ENCODE peak calls at places on chromosomes 7 and 10, in four cellular contexts. P is HCT116, L is tibial artery, I is GM06990. C is an unnamed sample.

GRCh38 chr10:92847185-92847864 is 995 bp upstream of the EXOC6 start:
- DNase-seq in P (no peak), L (no peak), I (no peak), C (no peak)

GRCh38 chr10:63766766-63767505 is 245.7 kb downstream of the REEP3 start:
- DNase-seq in P (no peak), L (no peak), I (no peak), C (no peak)

GRCh38 chr7:90706067-90706716 is 110.1 kb downstream of the CDK14 start:
- DNase-seq in P (no peak), L (no peak), I (no peak), C (no peak)

GRCh38 chr10:7583626-7584025 is 83.1 kb downstream of the ITIH5 start:
- DNase-seq in P (no peak), L (peak), I (no peak), C (no peak)

GRCh38 chr7:42876182-42877068 is 35.4 kb downstream of the C7orf25 start:
- DNase-seq in P (peak), L (no peak), I (no peak), C (peak)

GRCh38 chr10:98258683-98259454 is 9.1 kb downstream of the LOXL4 start:
- DNase-seq in P (no peak), L (no peak), I (no peak), C (peak)

GRCh38 chr10:16497911-16498310 is 23.8 kb downstream of the C1QL3 start:
- DNase-seq in P (no peak), L (no peak), I (no peak), C (no peak)

GRCh38 chr7:128215739-128216138 is 25.3 kb upstream of the LEP start:
- DNase-seq in P (no peak), L (no peak), I (no peak), C (no peak)

GRCh38 chr10:53754851-53755250 is 982.3 kb upstream of the MBL2 start:
- DNase-seq in P (no peak), L (no peak), I (no peak), C (no peak)

GRCh38 chr10:119397416-119397815 is 145.1 kb downstream of the RGS10 start:
- DNase-seq in P (no peak), L (no peak), I (no peak), C (no peak)

GRCh38 chr7:26663905-26664673 is 200.3 kb downstream of the SKAP2 start:
- DNase-seq in P (no peak), L (no peak), I (no peak), C (no peak)

GRCh38 chr10:44287408-44287807 is 97.5 kb downstream of the CXCL12 start:
- DNase-seq in P (no peak), L (no peak), I (no peak), C (no peak)

DNA sequence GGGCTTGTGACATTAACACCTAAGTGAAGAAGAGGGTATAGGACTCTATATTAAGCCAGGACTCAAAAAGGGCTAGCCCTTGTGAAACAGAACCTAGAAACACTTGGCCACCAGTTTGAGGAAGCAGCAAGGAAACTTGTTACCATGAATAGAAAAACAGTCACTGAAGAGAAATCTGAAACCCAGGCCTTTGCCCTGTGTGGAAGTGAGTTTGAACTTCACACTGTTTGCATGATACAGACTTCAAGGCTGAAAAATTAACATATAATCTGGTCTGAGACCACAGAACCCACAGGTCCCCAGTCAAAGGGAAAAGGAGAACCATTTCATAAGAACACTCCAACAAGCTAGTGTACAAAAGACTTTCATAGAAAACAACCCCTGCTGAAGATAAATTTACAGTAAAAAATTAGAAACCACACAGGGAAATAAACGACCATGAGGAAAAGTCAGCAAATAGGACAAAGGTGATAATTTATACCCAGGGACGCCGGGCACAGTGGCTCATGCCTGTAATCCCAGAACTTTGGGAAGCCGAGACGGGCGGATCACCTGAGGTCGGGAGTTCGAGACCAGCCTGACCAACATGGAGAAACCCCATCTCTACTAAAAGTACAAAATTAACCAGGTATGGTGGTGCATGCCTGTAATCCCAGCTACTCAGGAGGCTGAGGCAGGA is 76.1 kb downstream of the SKIDA1 start:
- DNase-seq in P (no peak), L (no peak), I (peak), C (no peak)
- TF ChIP-seq CTCF in P (no peak), L (no peak), I (no peak), C (no peak)

DNA sequence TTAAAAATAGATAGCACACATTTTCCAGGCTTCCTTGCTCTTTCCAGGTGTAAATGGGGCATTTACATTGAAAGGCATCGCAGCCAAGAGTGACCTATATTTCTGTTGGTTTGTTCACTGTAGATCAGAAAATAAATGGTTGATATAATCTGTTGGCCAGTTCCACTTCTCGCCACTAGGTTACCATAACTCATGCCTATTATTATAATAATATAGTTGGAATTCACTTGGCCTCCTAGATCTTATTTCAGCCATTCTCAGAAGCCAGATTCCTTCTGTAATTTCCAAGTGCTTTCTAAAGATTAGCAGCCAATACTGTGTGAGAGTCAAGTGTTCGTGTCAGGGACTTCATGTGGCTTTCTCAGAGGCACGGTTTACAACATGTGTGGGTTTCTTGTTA is 179.5 kb downstream of the DNAH11 start:
- DNase-seq in P (no peak), L (no peak), I (no peak), C (no peak)
- TF ChIP-seq CTCF in P (peak), L (no peak), I (peak), C (no peak)

GRCh38 chr10:122648599-122649428 is 50.8 kb downstream of the C10orf120 start:
- DNase-seq in P (peak), L (peak), I (no peak), C (peak)
- TF ChIP-seq CTCF in P (peak), L (peak), I (peak), C (peak)

DNA sequence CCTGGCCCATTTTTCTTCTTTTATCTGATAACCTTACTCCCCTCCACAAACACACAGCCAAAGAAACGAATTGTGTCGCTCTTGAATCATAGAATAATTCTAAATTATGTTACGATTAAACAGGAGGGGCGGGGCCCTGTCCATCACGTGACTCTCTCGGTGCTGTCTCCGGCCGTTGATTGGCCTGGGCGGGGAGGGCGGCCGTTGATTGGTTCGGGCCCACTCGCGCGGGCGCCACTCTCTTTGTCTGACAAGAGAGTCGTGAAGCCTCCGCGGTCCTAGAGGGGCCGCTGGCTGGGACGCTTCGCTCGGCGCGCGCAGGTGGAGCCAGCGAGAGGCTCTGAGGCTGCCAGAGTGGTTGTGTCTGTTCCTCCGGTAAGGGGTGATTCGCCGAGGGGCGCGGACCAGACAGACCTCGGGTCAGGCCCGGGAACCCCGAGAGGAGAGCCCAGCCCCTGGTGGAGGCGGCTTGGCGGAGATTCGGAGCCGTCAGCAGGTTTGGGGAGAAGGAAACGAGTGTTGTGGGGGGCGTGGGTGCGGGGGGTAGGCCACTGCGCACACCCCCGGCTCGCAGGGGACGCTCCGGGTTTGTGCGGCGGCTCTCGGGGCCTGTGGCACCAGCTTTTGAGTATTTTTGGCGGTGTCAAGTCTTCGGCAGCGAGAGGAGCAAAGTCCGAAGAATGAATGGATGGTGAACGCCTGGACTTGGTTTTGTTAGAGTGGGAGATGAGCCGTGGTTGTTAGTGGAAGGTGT is at the start of gene ZNF789:
- DNase-seq in P (peak), L (peak), I (peak), C (peak)
- TF ChIP-seq CTCF in P (no peak), L (no peak), I (no peak), C (no peak)

GRCh38 chr10:91412688-91413087 is 2.5 kb downstream of the HECTD2 start:
- DNase-seq in P (no peak), L (no peak), I (no peak), C (no peak)

GRCh38 chr10:91410638-91411367 is 659 bp downstream of the HECTD2 start:
- DNase-seq in P (no peak), L (no peak), I (no peak), C (peak)

GRCh38 chr10:91406322-91406721 is 3.8 kb upstream of the HECTD2 start:
- DNase-seq in P (no peak), L (no peak), I (no peak), C (no peak)

GRCh38 chr10:91409069-91409868 is 875 bp upstream of the HECTD2 start:
- DNase-seq in P (no peak), L (peak), I (no peak), C (peak)

GRCh38 chr10:91409869-91410637 is at the start of gene HECTD2:
- DNase-seq in P (peak), L (peak), I (peak), C (peak)
- TF ChIP-seq CTCF in P (no peak), L (peak), I (no peak), C (peak)

GRCh38 chr10:26503911-26504310 is 65.8 kb downstream of the APBB1IP start:
- DNase-seq in P (no peak), L (no peak), I (no peak), C (no peak)
- TF ChIP-seq CTCF in P (peak), L (no peak), I (peak), C (no peak)

DNA sequence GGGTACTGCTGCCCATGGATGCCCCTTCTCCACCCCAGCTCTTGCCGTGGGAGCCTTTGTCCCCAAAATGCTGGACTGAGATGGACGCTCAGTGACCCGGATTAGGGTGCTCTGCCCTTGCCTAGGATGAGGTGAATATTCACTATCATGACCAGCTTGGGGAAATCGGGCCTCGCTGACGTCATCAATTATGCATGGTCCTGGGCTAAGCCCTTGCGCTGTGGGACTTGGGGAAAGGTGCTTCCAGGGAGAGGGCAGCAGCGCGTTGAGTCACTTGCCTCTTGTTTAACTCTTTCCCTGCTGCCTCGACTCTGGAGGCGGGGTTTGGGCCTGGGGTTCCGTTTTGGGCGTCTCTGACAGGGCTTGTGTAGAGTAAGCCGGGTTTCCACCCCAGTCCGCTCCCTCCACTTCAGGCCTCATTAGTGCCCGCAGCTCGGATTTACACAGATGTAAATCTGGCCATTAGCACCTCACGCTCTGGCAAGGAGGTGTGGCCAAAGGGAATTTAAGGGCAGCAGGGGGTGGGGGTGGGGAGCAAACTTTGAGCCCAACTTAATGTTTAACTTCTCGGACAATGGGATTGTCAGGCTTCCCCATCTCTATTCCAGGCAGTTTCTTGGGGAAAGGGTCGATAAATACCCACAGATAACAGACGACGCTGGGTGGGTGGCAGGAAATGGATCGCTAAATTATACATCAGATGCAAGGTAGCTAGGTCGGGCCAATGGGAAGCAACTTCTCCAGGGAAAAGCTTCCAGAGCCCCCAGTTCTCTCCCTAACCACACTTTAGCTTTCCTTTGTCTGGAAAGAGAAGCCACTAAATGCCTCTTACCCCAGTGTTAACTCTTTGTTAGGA is 51.3 kb upstream of the TCF7L2 start:
- DNase-seq in P (peak), L (no peak), I (no peak), C (no peak)
- TF ChIP-seq CTCF in P (no peak), L (no peak), I (no peak), C (no peak)

GRCh38 chr10:15476337-15476736 is 105.2 kb upstream of the FAM171A1 start:
- DNase-seq in P (no peak), L (no peak), I (no peak), C (no peak)

GRCh38 chr10:15473401-15473777 is 102.3 kb upstream of the FAM171A1 start:
- DNase-seq in P (no peak), L (no peak), I (no peak), C (no peak)

GRCh38 chr10:15474671-15475070 is 103.6 kb upstream of the FAM171A1 start:
- DNase-seq in P (no peak), L (no peak), I (no peak), C (no peak)

GRCh38 chr10:15472008-15472407 is 100.9 kb upstream of the FAM171A1 start:
- DNase-seq in P (no peak), L (no peak), I (no peak), C (no peak)

DNA sequence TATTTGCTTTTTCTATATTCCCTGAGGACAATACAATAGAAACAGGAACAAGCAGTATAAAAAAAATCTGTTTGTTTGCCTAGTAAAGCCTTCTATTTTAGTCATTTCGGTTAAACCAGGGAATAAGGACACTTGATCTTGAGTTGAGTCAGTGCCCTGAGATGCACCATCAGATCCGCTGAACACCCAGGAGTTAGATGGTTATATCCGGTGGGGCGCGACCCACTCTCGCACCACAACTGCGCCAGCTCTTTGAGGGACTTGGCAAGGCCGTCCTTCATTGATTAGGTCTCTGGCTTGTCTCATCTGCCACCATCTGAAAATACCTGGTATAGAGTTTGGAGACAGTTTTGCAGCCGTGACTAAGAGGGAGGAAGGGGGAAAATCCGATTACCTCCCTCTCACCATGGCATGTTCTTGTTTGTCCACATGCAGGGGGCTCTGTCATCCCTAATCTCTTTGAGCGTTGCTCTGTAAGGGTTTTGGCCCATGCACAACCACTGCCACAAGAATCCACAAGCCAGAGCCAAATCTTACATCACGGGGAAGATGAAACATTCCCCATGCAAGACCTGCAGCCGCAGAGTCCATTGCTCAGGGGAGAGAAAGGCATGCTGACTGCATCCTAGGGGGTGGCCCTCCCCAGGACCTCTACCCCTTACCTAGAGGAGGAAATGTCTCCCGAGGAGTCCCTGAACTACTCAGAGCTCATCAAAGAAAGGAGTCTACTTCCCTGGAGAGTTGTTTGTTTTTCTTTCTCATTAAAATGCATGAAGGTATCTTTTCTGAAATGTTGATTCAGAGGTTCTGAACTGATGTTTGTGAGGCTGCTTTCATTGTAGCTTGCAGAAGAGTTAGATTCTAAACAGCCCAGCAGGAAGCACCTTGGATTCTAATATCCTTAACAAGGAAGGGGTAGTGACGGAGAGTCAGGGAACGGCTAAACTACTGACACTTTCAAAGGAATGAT is 101.6 kb upstream of the FAM171A1 start:
- DNase-seq in P (no peak), L (no peak), I (no peak), C (no peak)
- TF ChIP-seq CTCF in P (no peak), L (no peak), I (no peak), C (no peak)

GRCh38 chr10:102814873-102815661 is 22.1 kb downstream of the CYP17A1 start:
- DNase-seq in P (no peak), L (peak), I (no peak), C (no peak)
- TF ChIP-seq CTCF in P (no peak), L (peak), I (no peak), C (no peak)

GRCh38 chr10:30833625-30833970 is 198.1 kb downstream of the ZNF438 start:
- DNase-seq in P (no peak), L (peak), I (no peak), C (no peak)
- TF ChIP-seq CTCF in P (peak), L (no peak), I (no peak), C (no peak)

C was measured in GM20000.